ENCODE peak calls at places on chromosomes 6 and 20, in eight cellular contexts. One of them, this sample, is unnamed.

GRCh38 chr20:5569021-5569420 is 181.2 kb upstream of the SHLD1 start:
- DNase-seq in AG10803: peak; percentile 23
- DNase-seq in RWPE1: peak; percentile 46
- DNase-seq in stimulated activated CD8-positive, alpha-beta memory T cell treated with anti-CD3 and anti-CD28 coated beads, Interleukin-15, amount 100 ng/mL, for 24 hours: no peak
- DNase-seq in Kasumi-1: peak; percentile 78
- DNase-seq in mammary epithelial cell: peak; percentile 27
- DNase-seq in A549: peak; percentile 75
- DNase-seq in B cell: peak; percentile 69
- DNase-seq in this sample: peak; percentile 15

GRCh38 chr6:37130704-37131103 is 39.2 kb upstream of the PIM1 start:
- DNase-seq in AG10803: peak; percentile 66
- DNase-seq in RWPE1: no peak
- DNase-seq in stimulated activated CD8-positive, alpha-beta memory T cell treated with anti-CD3 and anti-CD28 coated beads, Interleukin-15, amount 100 ng/mL, for 24 hours: no peak
- DNase-seq in Kasumi-1: peak; percentile 48
- DNase-seq in mammary epithelial cell: peak; percentile 60
- DNase-seq in A549: peak; percentile 72
- DNase-seq in B cell: no peak
- DNase-seq in this sample: no peak

GRCh38 chr6:166678426-166678825 is 51.4 kb upstream of the RPS6KA2 start:
- DNase-seq in AG10803: no peak
- DNase-seq in RWPE1: no peak
- DNase-seq in stimulated activated CD8-positive, alpha-beta memory T cell treated with anti-CD3 and anti-CD28 coated beads, Interleukin-15, amount 100 ng/mL, for 24 hours: no peak
- DNase-seq in Kasumi-1: no peak
- DNase-seq in mammary epithelial cell: no peak
- DNase-seq in A549: peak; percentile 75
- DNase-seq in B cell: no peak
- DNase-seq in this sample: no peak

GRCh38 chr6:55142610-55143009 is 31.7 kb upstream of the HCRTR2 start:
- DNase-seq in AG10803: no peak
- DNase-seq in RWPE1: no peak
- DNase-seq in stimulated activated CD8-positive, alpha-beta memory T cell treated with anti-CD3 and anti-CD28 coated beads, Interleukin-15, amount 100 ng/mL, for 24 hours: no peak
- DNase-seq in Kasumi-1: no peak
- DNase-seq in mammary epithelial cell: no peak
- DNase-seq in A549: no peak
- DNase-seq in B cell: no peak
- DNase-seq in this sample: no peak

GRCh38 chr6:41581381-41581991 is 35.3 kb downstream of the FOXP4 start:
- DNase-seq in AG10803: peak; percentile 78
- DNase-seq in RWPE1: peak; percentile 79
- DNase-seq in stimulated activated CD8-positive, alpha-beta memory T cell treated with anti-CD3 and anti-CD28 coated beads, Interleukin-15, amount 100 ng/mL, for 24 hours: no peak
- DNase-seq in Kasumi-1: no peak
- DNase-seq in mammary epithelial cell: peak; percentile 48
- DNase-seq in A549: peak; percentile 81
- DNase-seq in B cell: no peak
- DNase-seq in this sample: no peak

GRCh38 chr20:36575066-36575743 is 1.8 kb downstream of the TGIF2 start:
- DNase-seq in AG10803: peak; percentile 40
- DNase-seq in RWPE1: peak; percentile 66
- DNase-seq in stimulated activated CD8-positive, alpha-beta memory T cell treated with anti-CD3 and anti-CD28 coated beads, Interleukin-15, amount 100 ng/mL, for 24 hours: no peak
- DNase-seq in Kasumi-1: peak; percentile 38
- DNase-seq in mammary epithelial cell: peak; percentile 12
- DNase-seq in A549: peak; percentile 35
- DNase-seq in B cell: peak; percentile 44
- DNase-seq in this sample: peak; percentile 56

GRCh38 chr20:53750827-53751393 is 157.3 kb upstream of the ZNF217 start:
- DNase-seq in AG10803: peak; percentile 94
- DNase-seq in RWPE1: no peak
- DNase-seq in stimulated activated CD8-positive, alpha-beta memory T cell treated with anti-CD3 and anti-CD28 coated beads, Interleukin-15, amount 100 ng/mL, for 24 hours: no peak
- DNase-seq in Kasumi-1: no peak
- DNase-seq in mammary epithelial cell: no peak
- DNase-seq in A549: no peak
- DNase-seq in B cell: no peak
- DNase-seq in this sample: no peak

GRCh38 chr20:32534661-32535240 is 50.4 kb downstream of the NOL4L start:
- DNase-seq in AG10803: no peak
- DNase-seq in RWPE1: no peak
- DNase-seq in stimulated activated CD8-positive, alpha-beta memory T cell treated with anti-CD3 and anti-CD28 coated beads, Interleukin-15, amount 100 ng/mL, for 24 hours: no peak
- DNase-seq in Kasumi-1: peak; percentile 34
- DNase-seq in mammary epithelial cell: no peak
- DNase-seq in A549: no peak
- DNase-seq in B cell: no peak
- DNase-seq in this sample: peak; percentile 43

GRCh38 chr6:157823523-157824370 is 701 bp downstream of the SNX9 start:
- DNase-seq in AG10803: peak; percentile 65
- DNase-seq in RWPE1: peak; percentile 49
- DNase-seq in stimulated activated CD8-positive, alpha-beta memory T cell treated with anti-CD3 and anti-CD28 coated beads, Interleukin-15, amount 100 ng/mL, for 24 hours: peak; percentile 28
- DNase-seq in Kasumi-1: peak; percentile 35
- DNase-seq in mammary epithelial cell: peak; percentile 85
- DNase-seq in A549: peak; percentile 60
- DNase-seq in B cell: peak; percentile 86
- DNase-seq in this sample: peak; percentile 82

GRCh38 chr6:14634072-14634471 is 516.5 kb downstream of the CD83 start:
- DNase-seq in AG10803: no peak
- DNase-seq in RWPE1: no peak
- DNase-seq in stimulated activated CD8-positive, alpha-beta memory T cell treated with anti-CD3 and anti-CD28 coated beads, Interleukin-15, amount 100 ng/mL, for 24 hours: no peak
- DNase-seq in Kasumi-1: no peak
- DNase-seq in mammary epithelial cell: no peak
- DNase-seq in A549: no peak
- DNase-seq in B cell: peak; percentile 31
- DNase-seq in this sample: no peak

GRCh38 chr6:128557086-128557485 is 36.7 kb upstream of the PTPRK start:
- DNase-seq in AG10803: no peak
- DNase-seq in RWPE1: no peak
- DNase-seq in stimulated activated CD8-positive, alpha-beta memory T cell treated with anti-CD3 and anti-CD28 coated beads, Interleukin-15, amount 100 ng/mL, for 24 hours: no peak
- DNase-seq in Kasumi-1: no peak
- DNase-seq in mammary epithelial cell: no peak
- DNase-seq in A549: no peak
- DNase-seq in B cell: no peak
- DNase-seq in this sample: no peak

GRCh38 chr6:127186889-127187288 is 68.4 kb downstream of the RSPO3 start:
- DNase-seq in AG10803: no peak
- DNase-seq in RWPE1: no peak
- DNase-seq in stimulated activated CD8-positive, alpha-beta memory T cell treated with anti-CD3 and anti-CD28 coated beads, Interleukin-15, amount 100 ng/mL, for 24 hours: peak; percentile 44
- DNase-seq in Kasumi-1: peak; percentile 47
- DNase-seq in mammary epithelial cell: peak; percentile 24
- DNase-seq in A549: peak; percentile 31
- DNase-seq in B cell: no peak
- DNase-seq in this sample: no peak

GRCh38 chr20:47360207-47360488 is 3.6 kb upstream of the ZMYND8 start:
- DNase-seq in AG10803: peak; percentile 77
- DNase-seq in RWPE1: peak; percentile 77
- DNase-seq in stimulated activated CD8-positive, alpha-beta memory T cell treated with anti-CD3 and anti-CD28 coated beads, Interleukin-15, amount 100 ng/mL, for 24 hours: no peak
- DNase-seq in Kasumi-1: no peak
- DNase-seq in mammary epithelial cell: peak; percentile 95
- DNase-seq in A549: peak; percentile 96
- DNase-seq in B cell: no peak
- DNase-seq in this sample: no peak

GRCh38 chr6:51494342-51494741 is 593.1 kb downstream of the PKHD1 start:
- DNase-seq in AG10803: no peak
- DNase-seq in RWPE1: no peak
- DNase-seq in stimulated activated CD8-positive, alpha-beta memory T cell treated with anti-CD3 and anti-CD28 coated beads, Interleukin-15, amount 100 ng/mL, for 24 hours: no peak
- DNase-seq in Kasumi-1: peak; percentile 1
- DNase-seq in mammary epithelial cell: no peak
- DNase-seq in A549: no peak
- DNase-seq in B cell: no peak
- DNase-seq in this sample: no peak

GRCh38 chr6:133553652-133554051 is 312.5 kb downstream of the EYA4 start:
- DNase-seq in AG10803: peak; percentile 66
- DNase-seq in RWPE1: peak; percentile 34
- DNase-seq in stimulated activated CD8-positive, alpha-beta memory T cell treated with anti-CD3 and anti-CD28 coated beads, Interleukin-15, amount 100 ng/mL, for 24 hours: no peak
- DNase-seq in Kasumi-1: peak; percentile 68
- DNase-seq in mammary epithelial cell: peak; percentile 15
- DNase-seq in A549: peak; percentile 74
- DNase-seq in B cell: no peak
- DNase-seq in this sample: peak; percentile 23

GRCh38 chr6:108874470-108875160 is 26.4 kb downstream of the ARMC2 start:
- DNase-seq in AG10803: peak; percentile 63
- DNase-seq in RWPE1: no peak
- DNase-seq in stimulated activated CD8-positive, alpha-beta memory T cell treated with anti-CD3 and anti-CD28 coated beads, Interleukin-15, amount 100 ng/mL, for 24 hours: no peak
- DNase-seq in Kasumi-1: peak; percentile 22
- DNase-seq in mammary epithelial cell: no peak
- DNase-seq in A549: no peak
- DNase-seq in B cell: no peak
- DNase-seq in this sample: peak; percentile 65

GRCh38 chr6:77034161-77034560 is 429.1 kb downstream of the HTR1B start:
- DNase-seq in AG10803: peak; percentile 98
- DNase-seq in RWPE1: peak; percentile 2
- DNase-seq in stimulated activated CD8-positive, alpha-beta memory T cell treated with anti-CD3 and anti-CD28 coated beads, Interleukin-15, amount 100 ng/mL, for 24 hours: no peak
- DNase-seq in Kasumi-1: no peak
- DNase-seq in mammary epithelial cell: peak; percentile 83
- DNase-seq in A549: no peak
- DNase-seq in B cell: no peak
- DNase-seq in this sample: no peak

GRCh38 chr20:24936526-24937407 is 12.3 kb upstream of the CST7 start:
- DNase-seq in AG10803: no peak
- DNase-seq in RWPE1: no peak
- DNase-seq in stimulated activated CD8-positive, alpha-beta memory T cell treated with anti-CD3 and anti-CD28 coated beads, Interleukin-15, amount 100 ng/mL, for 24 hours: no peak
- DNase-seq in Kasumi-1: no peak
- DNase-seq in mammary epithelial cell: no peak
- DNase-seq in A549: no peak
- DNase-seq in B cell: no peak
- DNase-seq in this sample: no peak

GRCh38 chr6:22448311-22448711 is 121.1 kb upstream of the HDGFL1 start:
- DNase-seq in AG10803: no peak
- DNase-seq in RWPE1: no peak
- DNase-seq in stimulated activated CD8-positive, alpha-beta memory T cell treated with anti-CD3 and anti-CD28 coated beads, Interleukin-15, amount 100 ng/mL, for 24 hours: no peak
- DNase-seq in Kasumi-1: no peak
- DNase-seq in mammary epithelial cell: no peak
- DNase-seq in A549: peak; percentile 83
- DNase-seq in B cell: no peak
- DNase-seq in this sample: no peak